ENCODE peak calls at places on chromosomes 3 and 15, in four cellular contexts. J, L, W and S are unnamed samples.

GRCh38 chr3:128112406-128112968 is 11.1 kb downstream of the RUVBL1 start:
- DNase-seq in L (no peak), W (no peak), J (no peak), S (peak)

GRCh38 chr3:183210862-183211341 is 42.2 kb upstream of the B3GNT5 start:
- DNase-seq in W (peak), J (no peak), L (no peak), S (no peak)

GRCh38 chr3:23824699-23825444 is 19.1 kb downstream of the UBE2E1 start:
- DNase-seq in J (no peak), L (no peak), W (no peak), S (no peak)

GRCh38 chr15:90789496-90789895 is 72.3 kb downstream of the BLM start:
- DNase-seq in W (no peak), J (no peak), L (peak), S (no peak)

GRCh38 chr3:24471480-24471879 is 23.2 kb downstream of the THRB start:
- DNase-seq in J (no peak), W (no peak), L (no peak), S (no peak)

GRCh38 chr3:64240959-64241358 is 15.7 kb upstream of the PRICKLE2 start:
- DNase-seq in J (no peak), L (no peak), W (no peak), S (no peak)

GRCh38 chr3:129560931-129561594 is 18.1 kb downstream of the H1-8 start:
- DNase-seq in W (no peak), J (no peak), L (no peak), S (peak)

GRCh38 chr15:60582370-60583036 is 103.6 kb upstream of the ICE2 start:
- DNase-seq in W (no peak), J (no peak), L (no peak), S (no peak)

GRCh38 chr3:107468782-107469181 is 54.0 kb upstream of the BBX start:
- DNase-seq in W (no peak), L (no peak), J (no peak), S (no peak)

GRCh38 chr3:143763568-143764162 is 84.6 kb downstream of the SLC9A9 start:
- DNase-seq in W (no peak), L (peak), J (no peak), S (no peak)

GRCh38 chr15:59296181-59296617 is 76.5 kb downstream of the MYO1E start:
- DNase-seq in W (no peak), L (no peak), J (no peak), S (peak)

GRCh38 chr3:135416182-135416581 is 549.3 kb upstream of the PPP2R3A start:
- DNase-seq in J (no peak), W (no peak), L (no peak), S (no peak)

GRCh38 chr15:78210349-78210717 is 24.0 kb downstream of the ACSBG1 start:
- DNase-seq in L (peak), J (peak), W (no peak), S (no peak)